ENCODE peak calls at places on chromosomes 7 and 10, in seven cellular contexts. M is left ventricle myocardium inferior; V is CD8-positive, alpha-beta T cell; Q is adipocyte; E is astrocyte of the cerebellum; F is hepatocyte; U is aorta. O is an unnamed sample.

GRCh38 chr10:68861253-68861652 is 33.9 kb downstream of the STOX1 start:
- DNase-seq in M (no peak), V (no peak), Q (no peak), E (no peak), F (no peak), U (no peak), O (no peak)

GRCh38 chr7:18753972-18754610 is 258.5 kb downstream of the HDAC9 start:
- DNase-seq in M (no peak), V (no peak), Q (peak; percentile 70), E (peak; percentile 95), F (no peak), U (no peak), O (no peak)

GRCh38 chr7:37193087-37193774 is 255.4 kb downstream of the ELMO1 start:
- DNase-seq in M (no peak), V (no peak), Q (no peak), E (no peak), F (no peak), U (peak; percentile 42), O (no peak)

GRCh38 chr10:104501449-104501848 is 139.6 kb upstream of the SORCS3 start:
- DNase-seq in M (no peak), V (no peak), Q (no peak), E (no peak), F (no peak), U (no peak), O (no peak)

GRCh38 chr10:123229927-123230630 is 75.9 kb downstream of the BUB3 start:
- DNase-seq in M (no peak), V (no peak), Q (no peak), E (no peak), F (no peak), U (no peak), O (no peak)

GRCh38 chr7:126529833-126530232 is 722.9 kb downstream of the GRM8 start:
- DNase-seq in M (no peak), V (no peak), Q (no peak), E (no peak), F (no peak), U (no peak), O (no peak)

GRCh38 chr7:30093351-30094019 is 41.3 kb upstream of the MTURN start:
- DNase-seq in M (peak; percentile 23), V (no peak), Q (peak; percentile 35), E (no peak), F (peak; percentile 50), U (peak; percentile 59), O (no peak)

GRCh38 chr10:35300063-35300699 is 36.1 kb upstream of the CCNY start:
- DNase-seq in M (peak; percentile 23), V (no peak), Q (peak; percentile 39), E (no peak), F (peak; percentile 15), U (peak; percentile 64), O (no peak)

GRCh38 chr10:52215745-52216361 is 98.2 kb upstream of the DKK1 start:
- DNase-seq in M (no peak), V (no peak), Q (peak; percentile 88), E (peak; percentile 70), F (peak; percentile 77), U (no peak), O (peak; percentile 2)

GRCh38 chr10:43708256-43708655 is 59.6 kb upstream of the ZNF32 start:
- DNase-seq in M (no peak), V (no peak), Q (no peak), E (no peak), F (no peak), U (no peak), O (no peak)

GRCh38 chr7:22214000-22214399 is 143.0 kb downstream of the RAPGEF5 start:
- DNase-seq in M (no peak), V (no peak), Q (no peak), E (no peak), F (no peak), U (no peak), O (no peak)

GRCh38 chr7:22216832-22217475 is 140.0 kb downstream of the RAPGEF5 start:
- DNase-seq in M (no peak), V (no peak), Q (no peak), E (no peak), F (no peak), U (no peak), O (no peak)

GRCh38 chr7:22219739-22220493 is 137.0 kb downstream of the RAPGEF5 start:
- DNase-seq in M (no peak), V (no peak), Q (no peak), E (no peak), F (no peak), U (no peak), O (no peak)

GRCh38 chr7:22219036-22219435 is 137.9 kb downstream of the RAPGEF5 start:
- DNase-seq in M (no peak), V (no peak), Q (no peak), E (no peak), F (no peak), U (no peak), O (no peak)

DNA sequence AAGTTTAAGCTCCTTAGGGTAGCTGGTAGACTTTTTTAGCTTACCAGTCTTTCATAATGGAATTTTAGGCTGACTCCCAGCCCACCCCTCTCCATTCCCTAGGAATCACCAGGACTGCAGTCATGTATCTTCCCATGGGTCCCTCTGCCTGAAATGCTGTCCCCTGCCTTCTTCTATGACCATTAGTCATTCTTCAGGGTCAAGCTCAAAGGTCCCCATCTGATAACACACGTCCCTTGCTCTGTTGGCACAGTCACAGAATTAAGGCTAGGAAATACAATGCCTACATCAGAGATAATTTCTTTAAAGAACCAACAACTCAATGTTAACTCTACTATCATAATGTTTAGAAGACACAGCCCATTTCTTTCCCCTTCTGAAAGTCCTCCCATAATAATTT is 140.6 kb downstream of the RAPGEF5 start:
- DNase-seq in M (no peak), V (no peak), Q (no peak), E (no peak), F (no peak), U (no peak), O (no peak)
- H3K4me3 ChIP-seq in M (peak overlapping the region; percentile 66), V (no peak overlapping the region), Q (no peak overlapping the region), E (no peak overlapping the region), F (no peak overlapping the region), U (no peak overlapping the region), O (no peak overlapping the region)

DNA sequence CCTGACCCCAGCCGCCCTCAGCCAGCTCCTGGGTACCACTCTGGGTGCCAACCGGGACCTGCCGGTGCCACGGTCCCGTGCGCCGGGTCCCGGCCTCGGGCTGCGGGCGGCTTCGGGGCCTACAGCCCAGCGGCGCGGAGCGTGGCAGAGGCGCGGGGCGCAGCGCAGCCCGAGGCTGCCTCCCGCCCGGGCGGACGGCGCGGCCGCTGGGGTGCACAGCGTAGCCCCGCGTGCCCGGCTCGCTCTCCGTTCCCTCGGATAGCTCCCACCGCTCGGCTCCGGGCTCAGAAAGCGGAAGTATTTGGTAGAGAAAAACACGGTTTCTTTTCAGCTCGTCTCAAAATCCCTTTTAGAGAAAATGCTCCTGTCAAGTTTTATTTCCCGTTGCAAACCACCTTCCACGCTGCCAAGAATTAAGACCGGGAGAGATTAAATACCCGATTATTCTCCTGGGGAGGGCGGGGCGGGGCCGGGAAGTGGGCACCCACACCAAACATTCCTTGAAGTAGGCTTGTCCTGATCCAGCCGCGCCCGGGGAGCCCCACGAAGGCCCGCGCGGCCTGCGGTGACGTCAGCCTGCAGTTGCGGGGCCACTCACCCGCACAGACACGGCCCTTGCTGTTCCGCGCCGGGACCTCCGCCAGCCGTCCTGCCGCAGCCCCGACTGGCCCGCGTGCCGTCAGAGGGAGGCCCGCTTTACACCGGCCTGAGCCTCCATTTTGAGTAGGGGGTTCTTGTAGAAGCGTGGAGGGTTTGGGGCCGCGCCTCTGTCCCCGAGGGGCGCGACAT is 7.2 kb downstream of the HOXA13 start:
- DNase-seq in M (no peak), V (no peak), Q (peak; percentile 44), E (no peak), F (no peak), U (peak; percentile 55), O (peak; percentile 73)
- H3K4me3 ChIP-seq in M (peak overlapping the region; percentile 54), V (no peak overlapping the region), Q (peak overlapping the region; percentile 78), E (no peak overlapping the region), F (peak overlapping the region; percentile 34), U (no peak overlapping the region), O (no peak overlapping the region)

GRCh38 chr10:130396044-130396443 is 259.9 kb downstream of the GLRX3 start:
- DNase-seq in M (no peak), V (no peak), Q (no peak), E (no peak), F (no peak), U (no peak), O (no peak)

GRCh38 chr10:130393342-130393741 is 257.2 kb downstream of the GLRX3 start:
- DNase-seq in M (no peak), V (no peak), Q (no peak), E (no peak), F (no peak), U (no peak), O (no peak)

GRCh38 chr10:130398090-130398994 is 262.2 kb downstream of the GLRX3 start:
- DNase-seq in M (no peak), V (no peak), Q (no peak), E (no peak), F (no peak), U (no peak), O (no peak)

GRCh38 chr10:130394832-130395231 is 258.6 kb downstream of the GLRX3 start:
- DNase-seq in M (no peak), V (no peak), Q (no peak), E (no peak), F (no peak), U (no peak), O (no peak)

DNA sequence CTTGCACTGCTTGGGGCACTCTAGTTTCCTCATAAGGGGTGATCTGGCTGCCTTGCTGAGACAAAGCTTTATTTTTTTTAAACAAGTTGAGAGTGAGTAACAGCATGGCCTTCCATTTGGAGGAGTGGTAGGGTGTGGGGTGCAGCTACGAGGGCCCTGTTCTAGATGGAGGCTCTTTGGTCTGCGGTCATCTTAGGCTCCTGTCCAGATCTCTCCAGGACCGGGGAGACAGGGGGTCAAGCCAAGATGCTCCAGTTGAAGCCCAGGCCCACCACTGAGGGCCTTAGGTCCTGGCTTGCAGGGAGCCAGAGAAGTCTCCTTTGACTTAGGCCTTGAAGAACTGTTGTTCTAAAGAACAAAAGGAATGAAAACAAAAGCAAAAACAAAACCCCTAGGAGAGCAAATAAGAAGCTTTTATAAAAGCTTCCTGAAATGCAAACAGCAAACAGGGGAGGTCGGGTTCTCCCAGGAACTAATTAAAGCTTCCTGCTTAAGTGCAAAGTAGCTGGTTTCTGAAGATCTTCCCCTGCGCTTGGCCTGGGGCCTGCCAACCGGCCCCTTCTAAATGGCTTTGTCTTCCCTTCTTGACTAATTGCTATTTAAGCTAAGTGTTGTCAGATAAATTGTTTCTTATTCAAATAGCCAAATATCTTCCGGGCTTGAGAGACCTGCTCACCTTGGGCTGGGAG is 259.2 kb downstream of the GLRX3 start:
- DNase-seq in M (no peak), V (no peak), Q (no peak), E (no peak), F (no peak), U (no peak), O (no peak)
- H3K4me3 ChIP-seq in M (no peak overlapping the region), V (no peak overlapping the region), Q (no peak overlapping the region), E (no peak overlapping the region), F (no peak overlapping the region), U (no peak overlapping the region), O (no peak overlapping the region)

GRCh38 chr10:26824015-26824690 is 36.6 kb downstream of the ABI1 start:
- DNase-seq in M (no peak), V (no peak), Q (no peak), E (no peak), F (no peak), U (no peak), O (no peak)

GRCh38 chr10:26835025-26835424 is 25.7 kb downstream of the ABI1 start:
- DNase-seq in M (no peak), V (no peak), Q (no peak), E (no peak), F (no peak), U (no peak), O (no peak)

GRCh38 chr10:26832960-26833359 is 27.8 kb downstream of the ABI1 start:
- DNase-seq in M (no peak), V (no peak), Q (no peak), E (no peak), F (no peak), U (no peak), O (no peak)

GRCh38 chr10:26829810-26830515 is 30.8 kb downstream of the ABI1 start:
- DNase-seq in M (no peak), V (no peak), Q (no peak), E (no peak), F (no peak), U (no peak), O (no peak)
- H3K4me3 ChIP-seq in M (no peak overlapping the region), V (no peak overlapping the region), Q (no peak overlapping the region), E (no peak overlapping the region), F (no peak overlapping the region), U (no peak overlapping the region), O (no peak overlapping the region)

O was measured in H7.